ENCODE peak calls at places on chromosomes 13 and 19, in four cellular contexts. N is non-pigmented ciliary epithelial cell, H is esophagus muscularis mucosa, O is IMR-90. Q is an unnamed sample.

GRCh38 chr19:8397746-8398721 is 7.9 kb downstream of the RAB11B start:
- DNase-seq in N (no peak), H (no peak), O (no peak), Q (no peak)

GRCh38 chr19:38720559-38721236 is 23.6 kb downstream of the CAPN12 start:
- DNase-seq in N (no peak), H (no peak), O (no peak), Q (no peak)

GRCh38 chr19:41064974-41065569 is 23.2 kb upstream of the CYP2A13 start:
- DNase-seq in N (peak), H (no peak), O (peak), Q (no peak)

GRCh38 chr13:112959701-112960542 is 9.1 kb upstream of the MCF2L start:
- DNase-seq in N (no peak), H (no peak), O (no peak), Q (no peak)

GRCh38 chr13:30222253-30222652 is 85.1 kb downstream of the KATNAL1 start:
- DNase-seq in N (no peak), H (no peak), O (peak), Q (no peak)

GRCh38 chr13:27151798-27152599 is 19.6 kb downstream of the USP12 start:
- DNase-seq in N (no peak), H (no peak), O (peak), Q (no peak)

GRCh38 chr19:8662263-8662662 is 31.8 kb downstream of the NFILZ start:
- DNase-seq in N (no peak), H (no peak), O (no peak), Q (no peak)

GRCh38 chr13:112117955-112118302 is 51.0 kb downstream of the SOX1 start:
- DNase-seq in N (no peak), H (no peak), O (no peak), Q (no peak)

GRCh38 chr13:44153536-44153935 is 220.1 kb upstream of the SERP2 start:
- DNase-seq in N (no peak), H (no peak), O (no peak), Q (no peak)

GRCh38 chr19:4115050-4115817 is 8.7 kb downstream of the MAP2K2 start:
- DNase-seq in N (no peak), H (no peak), O (no peak), Q (no peak)

GRCh38 chr19:32202244-32202643 is 143.2 kb upstream of the ZNF507 start:
- DNase-seq in N (no peak), H (peak), O (no peak), Q (no peak)

GRCh38 chr13:92488249-92488845 is 738.3 kb upstream of the GPC6 start:
- DNase-seq in N (no peak), H (no peak), O (no peak), Q (no peak)

GRCh38 chr13:48853381-48854102 is 122.2 kb upstream of the FNDC3A start:
- DNase-seq in N (peak), H (peak), O (peak), Q (no peak)

GRCh38 chr13:110287031-110287828 is 19.7 kb downstream of the COL4A1 start:
- DNase-seq in N (no peak), H (no peak), O (no peak), Q (peak)

GRCh38 chr13:100545684-100546061 is 42.9 kb downstream of the GGACT start:
- DNase-seq in N (no peak), H (no peak), O (no peak), Q (no peak)

GRCh38 chr13:74009100-74009668 is 125.0 kb downstream of the KLF12 start:
- DNase-seq in N (no peak), H (no peak), O (no peak), Q (no peak)

GRCh38 chr13:60226507-60226906 is 62.8 kb upstream of the DIAPH3 start:
- DNase-seq in N (no peak), H (no peak), O (peak), Q (no peak)

GRCh38 chr13:30033681-30034447 is 183.4 kb upstream of the UBL3 start:
- DNase-seq in N (peak), H (no peak), O (peak), Q (no peak)

GRCh38 chr13:103884139-103884723 is 818.0 kb upstream of the SLC10A2 start:
- DNase-seq in N (no peak), H (no peak), O (no peak), Q (no peak)

GRCh38 chr19:8148410-8149231 is 771 bp downstream of the FBN3 start:
- DNase-seq in N (no peak), H (no peak), O (no peak), Q (no peak)

GRCh38 chr13:50587122-50587521 is 256.4 kb downstream of the DLEU7 start:
- DNase-seq in N (no peak), H (no peak), O (no peak), Q (no peak)

GRCh38 chr19:6015841-6016545 is 38.1 kb upstream of the RANBP3 start:
- DNase-seq in N (no peak), H (no peak), O (no peak), Q (no peak)

GRCh38 chr19:14150041-14150769 is 13.8 kb upstream of the ASF1B start:
- DNase-seq in N (no peak), H (no peak), O (no peak), Q (no peak)

GRCh38 chr19:5951338-5951861 is 26.5 kb downstream of the RANBP3 start:
- DNase-seq in N (no peak), H (no peak), O (no peak), Q (no peak)

GRCh38 chr19:16895467-16896097 is 6.8 kb downstream of the F2RL3 start:
- DNase-seq in N (no peak), H (no peak), O (no peak), Q (no peak)

GRCh38 chr13:95023405-95023804 is 277.8 kb downstream of the ABCC4 start:
- DNase-seq in N (no peak), H (no peak), O (peak), Q (no peak)

GRCh38 chr19:54179921-54180452 is 7.0 kb upstream of the TMC4 start:
- DNase-seq in N (no peak), H (no peak), O (peak), Q (no peak)